ENCODE peak calls at places on chromosomes 4 and X, in ten cellular contexts. V, F, R, Z, P, L, O, X, C and Q are unnamed samples.

GRCh38 chr4:158020175-158020574 is 152.7 kb downstream of the GASK1B start:
- DNase-seq in C (no peak), R (no peak), X (peak; percentile 49), O (peak; percentile 85), V (no peak), L (no peak), F (peak; percentile 82), P (no peak), Z (peak; percentile 18), Q (no peak)

GRCh38 chr4:91837608-91838029 is 466.1 kb upstream of the GRID2 start:
- DNase-seq in F (peak; percentile 69), O (no peak), R (no peak), C (no peak), X (no peak), P (no peak), Z (no peak), L (no peak), V (no peak), Q (no peak)

GRCh38 chrX:134631404-134632346 is 26.6 kb downstream of the PLAC1 start:
- DNase-seq in P (no peak), X (no peak), R (no peak), Z (peak; percentile 15), L (no peak), V (no peak), C (no peak), O (peak; percentile 10), F (no peak), Q (no peak)

GRCh38 chrX:117992324-117992723 is 124.3 kb downstream of the KLHL13 start:
- DNase-seq in F (no peak), P (no peak), C (no peak), Z (no peak), X (no peak), O (no peak), V (no peak), R (no peak), L (no peak), Q (no peak)

GRCh38 chrX:40468033-40468979 is 112.5 kb upstream of the ATP6AP2 start:
- DNase-seq in L (no peak), C (no peak), O (peak; percentile 66), Z (peak; percentile 59), X (peak; percentile 47), P (peak; percentile 7), V (no peak), R (peak; percentile 40), F (peak; percentile 69), Q (peak; percentile 63)

GRCh38 chrX:15849555-15849954 is 5.1 kb downstream of the AP1S2 start:
- DNase-seq in P (no peak), X (no peak), F (peak; percentile 8), Z (no peak), O (peak; percentile 59), R (no peak), C (no peak), L (no peak), V (no peak), Q (no peak)

GRCh38 chr4:183436417-183436816 is 8.0 kb upstream of the CDKN2AIP start:
- DNase-seq in P (no peak), Z (no peak), F (no peak), X (no peak), R (no peak), L (no peak), C (no peak), O (no peak), V (no peak), Q (no peak)

GRCh38 chr4:14375816-14376215 is 626.5 kb upstream of the CPEB2 start:
- DNase-seq in L (no peak), V (no peak), C (no peak), X (no peak), Z (no peak), O (no peak), R (no peak), F (peak; percentile 71), P (no peak), Q (no peak)

GRCh38 chr4:57073559-57073958 is 36.6 kb downstream of the IGFBP7 start:
- DNase-seq in P (no peak), V (no peak), C (no peak), F (no peak), L (no peak), O (no peak), Z (no peak), X (no peak), R (no peak), Q (no peak)

GRCh38 chrX:37912286-37912685 is 64.9 kb upstream of the DYNLT3 start:
- DNase-seq in R (no peak), F (peak; percentile 75), L (no peak), C (no peak), O (peak; percentile 65), Z (no peak), P (no peak), X (no peak), V (no peak), Q (no peak)

GRCh38 chrX:110284159-110284558 is 33.7 kb downstream of the AMMECR1 start:
- DNase-seq in F (peak; percentile 79), V (no peak), X (no peak), L (no peak), P (no peak), O (no peak), R (no peak), C (no peak), Z (no peak), Q (no peak)

GRCh38 chr4:141307241-141307689 is 86.6 kb downstream of the ZNF330 start:
- DNase-seq in V (no peak), X (peak; percentile 40), P (peak; percentile 23), L (peak; percentile 1), F (peak; percentile 52), C (peak; percentile 29), R (no peak), O (peak; percentile 46), Z (peak; percentile 51), Q (no peak)

GRCh38 chr4:39855909-39856512 is 121.7 kb downstream of the PDS5A start:
- DNase-seq in P (no peak), Z (no peak), X (no peak), V (no peak), R (no peak), C (no peak), O (peak; percentile 34), L (no peak), F (peak; percentile 55), Q (no peak)

GRCh38 chr4:6192245-6192644 is 8.1 kb downstream of the JAKMIP1 start:
- DNase-seq in Z (no peak), R (no peak), F (no peak), O (no peak), L (no peak), X (no peak), P (no peak), C (no peak), V (no peak), Q (no peak)

GRCh38 chr4:831483-831805 is 5.5 kb upstream of the CPLX1 start:
- DNase-seq in P (no peak), Z (no peak), R (no peak), O (no peak), C (no peak), X (peak; percentile 7), V (peak; percentile 30), F (no peak), L (no peak), Q (no peak)

GRCh38 chr4:184424993-184425758 is 49.2 kb downstream of the IRF2 start:
- DNase-seq in F (peak; percentile 61), C (no peak), L (no peak), Z (no peak), R (no peak), X (no peak), P (no peak), V (no peak), O (no peak), Q (no peak)

GRCh38 chr4:7938513-7939376 is 916 bp downstream of the AFAP1 start:
- DNase-seq in F (peak; percentile 33), L (no peak), C (no peak), X (no peak), Z (peak; percentile 32), P (no peak), V (no peak), R (no peak), O (peak; percentile 60), Q (no peak)

GRCh38 chr4:75561789-75562188 is 5.9 kb downstream of the ODAPH start:
- DNase-seq in L (no peak), F (peak; percentile 23), P (no peak), X (no peak), R (no peak), V (no peak), O (no peak), C (no peak), Z (no peak), Q (no peak)

GRCh38 chr4:118889313-118889694 is 650 bp downstream of the SYNPO2 start:
- DNase-seq in O (no peak), R (no peak), X (no peak), P (no peak), V (no peak), L (no peak), C (no peak), F (no peak), Z (no peak), Q (no peak)

GRCh38 chr4:169912996-169913395 is 113.2 kb downstream of the MFAP3L start:
- DNase-seq in O (no peak), F (no peak), L (no peak), C (no peak), Z (no peak), V (no peak), R (no peak), P (no peak), X (no peak), Q (no peak)
- H3K27ac ChIP-seq in O (no peak overlapping the region), F (no peak overlapping the region), L (no peak overlapping the region), C (no peak overlapping the region), Z (no peak overlapping the region), V (no peak overlapping the region), R (no peak overlapping the region), P (no peak overlapping the region), X (no peak overlapping the region), Q (no peak overlapping the region)

DNA sequence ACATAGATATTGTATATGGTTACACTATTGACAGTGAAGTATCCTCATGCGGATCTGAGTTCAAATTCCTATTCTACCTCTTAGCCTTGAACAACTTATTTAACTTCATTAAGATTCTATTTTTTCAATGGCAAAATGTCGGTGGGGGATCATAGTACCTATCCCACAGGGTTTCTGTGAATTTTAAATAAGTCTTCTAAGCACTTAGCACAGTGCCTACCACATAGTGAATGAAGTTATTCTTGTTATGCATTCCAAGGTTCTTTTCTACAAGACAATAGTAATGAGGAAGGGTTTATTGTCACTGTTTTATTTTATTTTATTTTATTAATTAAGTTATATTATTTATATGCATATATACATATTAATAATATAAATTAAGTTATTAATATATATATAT is 8.8 kb upstream of the ENAM start:
- DNase-seq in O (no peak), P (no peak), C (no peak), L (no peak), R (no peak), Z (no peak), F (no peak), X (no peak), V (no peak), Q (no peak)
- H3K27ac ChIP-seq in O (no peak overlapping the region), P (no peak overlapping the region), C (no peak overlapping the region), L (no peak overlapping the region), R (no peak overlapping the region), Z (no peak overlapping the region), F (no peak overlapping the region), X (no peak overlapping the region), V (no peak overlapping the region), Q (no peak overlapping the region)

GRCh38 chrX:72131317-72132294 is at the start of gene RTL5:
- DNase-seq in C (peak; percentile 35), F (peak; percentile 63), L (no peak), Z (peak; percentile 81), X (peak; percentile 89), R (peak; percentile 81), P (peak; percentile 33), V (peak; percentile 80), O (peak; percentile 92), Q (peak; percentile 62)
- H3K27ac ChIP-seq in C (no peak within 1 kb of the TSS), F (no peak within 1 kb of the TSS), L (peak within 1 kb of the TSS; percentile 89), Z (peak within 1 kb of the TSS; percentile 76), X (no peak within 1 kb of the TSS), R (peak within 1 kb of the TSS; percentile 77), P (no peak within 1 kb of the TSS), V (no peak within 1 kb of the TSS), O (no peak within 1 kb of the TSS), Q (peak within 1 kb of the TSS; percentile 38)

GRCh38 chrX:153689654-153690465 is 2.1 kb downstream of the SLC6A8 start:
- DNase-seq in F (peak; percentile 49), X (no peak), L (no peak), Z (no peak), C (no peak), R (no peak), P (no peak), O (no peak), V (peak; percentile 48), Q (no peak)
- H3K27ac ChIP-seq in F (no peak overlapping the region), X (no peak overlapping the region), L (peak overlapping the region; percentile 14), Z (peak overlapping the region; percentile 83), C (no peak overlapping the region), R (peak overlapping the region; percentile 83), P (peak overlapping the region; percentile 31), O (no peak overlapping the region), V (no peak overlapping the region), Q (peak overlapping the region; percentile 79)